ENCODE peak calls at places on chromosomes 12 and 14, in four cellular contexts. One of them, this sample, is unnamed.
A peak's percentile ranks its signal among the peaks of the same experiment; 100 is the strongest.

GRCh38 chr12:84874125-84874824 is 38.3 kb downstream of the SLC6A15 start:
- DNase-seq in HEK293T: peak; percentile 32
- DNase-seq in NCI-H2081: peak; percentile 66
- DNase-seq in LoVo: peak; percentile 80
- DNase-seq in this sample: no peak

GRCh38 chr14:63186453-63186852 is 17.8 kb upstream of the RHOJ start:
- DNase-seq in LoVo: no peak
- DNase-seq in NCI-H2081: no peak
- DNase-seq in HEK293T: no peak
- DNase-seq in this sample: no peak

GRCh38 chr12:30835216-30835615 is 80.5 kb upstream of the CAPRIN2 start:
- DNase-seq in HEK293T: no peak
- DNase-seq in NCI-H2081: no peak
- DNase-seq in LoVo: no peak
- DNase-seq in this sample: no peak

GRCh38 chr14:70602254-70602653 is 1.8 kb upstream of the MED6 start:
- DNase-seq in LoVo: no peak
- DNase-seq in HEK293T: no peak
- DNase-seq in NCI-H2081: no peak
- DNase-seq in this sample: no peak

GRCh38 chr12:48000878-48001321 is 3.4 kb downstream of the COL2A1 start:
- DNase-seq in LoVo: peak; percentile 28
- DNase-seq in NCI-H2081: peak; percentile 28
- DNase-seq in HEK293T: peak; percentile 73
- DNase-seq in this sample: no peak

GRCh38 chr14:33556382-33557121 is 394.3 kb downstream of the EGLN3 start:
- DNase-seq in NCI-H2081: no peak
- DNase-seq in HEK293T: no peak
- DNase-seq in LoVo: no peak
- DNase-seq in this sample: no peak

GRCh38 chr14:54691525-54692260 is 124.8 kb downstream of the SAMD4A start:
- DNase-seq in NCI-H2081: peak; percentile 62
- DNase-seq in LoVo: peak; percentile 10
- DNase-seq in HEK293T: peak; percentile 65
- DNase-seq in this sample: peak; percentile 82

GRCh38 chr14:90274808-90275454 is 18.6 kb downstream of the PSMC1 start:
- DNase-seq in HEK293T: no peak
- DNase-seq in NCI-H2081: no peak
- DNase-seq in LoVo: no peak
- DNase-seq in this sample: no peak

GRCh38 chr12:2017724-2018337 is 13.6 kb upstream of the DCP1B start:
- DNase-seq in HEK293T: no peak
- DNase-seq in NCI-H2081: peak; percentile 38
- DNase-seq in LoVo: no peak
- DNase-seq in this sample: no peak

GRCh38 chr12:4006743-4007142 is 133.5 kb upstream of the PARP11 start:
- DNase-seq in HEK293T: no peak
- DNase-seq in NCI-H2081: no peak
- DNase-seq in LoVo: peak; percentile 49
- DNase-seq in this sample: no peak

GRCh38 chr14:24978862-24979724 is 70.9 kb downstream of the STXBP6 start:
- DNase-seq in LoVo: peak; percentile 60
- DNase-seq in HEK293T: no peak
- DNase-seq in NCI-H2081: no peak
- DNase-seq in this sample: no peak

GRCh38 chr12:116164263-116164817 is 113.2 kb downstream of the MED13L start:
- DNase-seq in LoVo: no peak
- DNase-seq in HEK293T: no peak
- DNase-seq in NCI-H2081: peak; percentile 21
- DNase-seq in this sample: no peak

GRCh38 chr12:131928765-131929529 is at the start of gene PUS1:
- DNase-seq in NCI-H2081: peak; percentile 95
- DNase-seq in LoVo: peak; percentile 97
- DNase-seq in HEK293T: peak; percentile 96
- DNase-seq in this sample: peak; percentile 97

GRCh38 chr12:48185181-48185919 is 1.9 kb downstream of the CCDC184 start:
- DNase-seq in HEK293T: no peak
- DNase-seq in NCI-H2081: no peak
- DNase-seq in LoVo: no peak
- DNase-seq in this sample: peak; percentile 82

GRCh38 chr14:77647853-77648252 is 31.4 kb upstream of the SPTLC2 start:
- DNase-seq in LoVo: peak; percentile 23
- DNase-seq in HEK293T: no peak
- DNase-seq in NCI-H2081: no peak
- DNase-seq in this sample: no peak

GRCh38 chr12:68106160-68106559 is 53.4 kb downstream of the IFNG start:
- DNase-seq in LoVo: peak; percentile 37
- DNase-seq in HEK293T: no peak
- DNase-seq in NCI-H2081: no peak
- DNase-seq in this sample: no peak

GRCh38 chr12:3487027-3487426 is 4.0 kb upstream of the PRMT8 start:
- DNase-seq in HEK293T: no peak
- DNase-seq in LoVo: no peak
- DNase-seq in NCI-H2081: no peak
- DNase-seq in this sample: no peak

GRCh38 chr12:8054821-8055220 is 11.3 kb downstream of the C3AR1 start:
- DNase-seq in HEK293T: no peak
- DNase-seq in LoVo: no peak
- DNase-seq in NCI-H2081: no peak
- DNase-seq in this sample: no peak

GRCh38 chr12:4779749-4780148 is 59.5 kb downstream of the GALNT8 start:
- DNase-seq in HEK293T: no peak
- DNase-seq in NCI-H2081: no peak
- DNase-seq in LoVo: no peak
- DNase-seq in this sample: no peak

GRCh38 chr14:59829941-59830734 is 40.4 kb downstream of the RTN1 start:
- DNase-seq in LoVo: no peak
- DNase-seq in HEK293T: no peak
- DNase-seq in NCI-H2081: no peak
- DNase-seq in this sample: no peak

GRCh38 chr14:103650213-103650612 is 21.2 kb downstream of the KLC1 start:
- DNase-seq in HEK293T: no peak
- DNase-seq in LoVo: no peak
- DNase-seq in NCI-H2081: no peak
- DNase-seq in this sample: no peak

GRCh38 chr12:20420557-20420956 is 52.2 kb downstream of the PDE3A start:
- DNase-seq in NCI-H2081: no peak
- DNase-seq in LoVo: no peak
- DNase-seq in HEK293T: no peak
- DNase-seq in this sample: no peak

This sample was measured in head of caudate nucleus.